ENCODE peak calls at places on chromosomes 7 and 10, in ten cellular contexts. L is cardiac muscle cell, J is neural progenitor cell, H is BJ, P is transverse colon, K is mammary epithelial cell, D is H7, Y is thoracic aorta, Z is hepatocyte, A is AG04450. C is an unnamed sample. For H3K27me3, the result is how much of the 10 kb centered on the place peaks cover.

GRCh38 chr7:137354361-137354760 is 10.8 kb upstream of the PTN start:
- DNase-seq in A (peak), K (no peak), L (peak), Y (no peak), D (no peak), H (no peak), J (no peak), Z (peak), P (no peak), C (peak)

GRCh38 chr7:29189743-29190201 is 4.8 kb upstream of the CHN2 start:
- DNase-seq in P (peak), L (peak), Y (no peak), K (peak), D (peak), H (no peak), A (no peak), Z (peak), J (peak), C (peak)

GRCh38 chr10:120887482-120887881 is 36.3 kb downstream of the WDR11 start:
- DNase-seq in P (no peak), L (no peak), D (no peak), A (no peak), H (no peak), Y (no peak), J (no peak), Z (no peak), K (no peak), C (no peak)

GRCh38 chr7:74479961-74480829 is 26.5 kb downstream of the GTF2IRD1 start:
- DNase-seq in K (peak), J (peak), Y (peak), H (peak), L (peak), P (peak), A (peak), Z (peak), D (peak), C (peak)

GRCh38 chr10:49187044-49187484 is 1.1 kb downstream of the TMEM273 start:
- DNase-seq in P (no peak), L (no peak), H (no peak), J (no peak), A (no peak), D (no peak), K (no peak), Y (no peak), Z (no peak), C (no peak)

GRCh38 chr10:62153191-62153590 is 115.5 kb downstream of the RTKN2 start:
- DNase-seq in Z (no peak), L (peak), H (peak), K (peak), P (no peak), Y (no peak), D (no peak), J (no peak), A (peak), C (no peak)

GRCh38 chr7:112370436-112370835 is 79.8 kb upstream of the IFRD1 start:
- DNase-seq in H (no peak), J (no peak), P (peak), Y (no peak), A (no peak), Z (no peak), L (peak), K (peak), D (no peak), C (no peak)

GRCh38 chr7:158759245-158759614 is 54.6 kb upstream of the NCAPG2 start:
- DNase-seq in D (no peak), Z (no peak), H (no peak), K (no peak), P (no peak), J (no peak), A (no peak), L (no peak), Y (no peak), C (no peak)

GRCh38 chr7:70178787-70179186 is 580.5 kb downstream of the AUTS2 start:
- DNase-seq in L (no peak), Z (peak), D (no peak), Y (no peak), J (no peak), K (peak), H (no peak), P (peak), A (no peak), C (no peak)

GRCh38 chr7:101618916-101619315 is 10.2 kb downstream of the MYL10 start:
- DNase-seq in A (no peak), Z (no peak), Y (no peak), D (peak), K (no peak), J (no peak), L (no peak), H (peak), P (no peak), C (no peak)

GRCh38 chr7:129468087-129468486 is 33.9 kb downstream of the STRIP2 start:
- DNase-seq in L (peak), H (peak), Y (no peak), D (no peak), J (no peak), P (no peak), A (peak), Z (peak), K (peak), C (no peak)

GRCh38 chr7:17234398-17235021 is 63.9 kb upstream of the AHR start:
- DNase-seq in Y (no peak), L (peak), H (peak), J (no peak), A (peak), Z (peak), P (peak), D (no peak), K (peak), C (no peak)

GRCh38 chr7:112926018-112926417 is 135.8 kb upstream of the TMEM168 start:
- DNase-seq in J (no peak), Z (no peak), Y (no peak), K (no peak), L (no peak), H (no peak), D (no peak), A (no peak), P (no peak), C (no peak)

GRCh38 chr10:12130237-12130872 is 878 bp downstream of the SEC61A2 start:
- DNase-seq in K (peak), J (peak), L (peak), H (no peak), A (peak), P (peak), Z (peak), Y (no peak), D (peak), C (peak)

GRCh38 chr10:109924947-109925620 is 1.8 kb upstream of the XPNPEP1 start:
- DNase-seq in K (no peak), H (no peak), A (no peak), L (no peak), D (peak), Z (no peak), J (no peak), Y (no peak), P (no peak), C (no peak)

GRCh38 chr7:129698516-129699418 is 87.2 kb downstream of the NRF1 start:
- DNase-seq in K (peak), A (no peak), P (no peak), Z (no peak), Y (no peak), H (no peak), J (no peak), D (peak), L (no peak), C (no peak)

GRCh38 chr7:41501466-41501865 is 201.4 kb downstream of the INHBA start:
- DNase-seq in H (no peak), J (no peak), A (no peak), D (no peak), Y (no peak), P (no peak), Z (no peak), L (no peak), K (no peak), C (no peak)

GRCh38 chr7:34091330-34091917 is 186.1 kb downstream of the BMPER start:
- DNase-seq in D (peak), K (peak), A (peak), P (peak), H (no peak), Z (peak), J (peak), Y (no peak), L (peak), C (no peak)

DNA sequence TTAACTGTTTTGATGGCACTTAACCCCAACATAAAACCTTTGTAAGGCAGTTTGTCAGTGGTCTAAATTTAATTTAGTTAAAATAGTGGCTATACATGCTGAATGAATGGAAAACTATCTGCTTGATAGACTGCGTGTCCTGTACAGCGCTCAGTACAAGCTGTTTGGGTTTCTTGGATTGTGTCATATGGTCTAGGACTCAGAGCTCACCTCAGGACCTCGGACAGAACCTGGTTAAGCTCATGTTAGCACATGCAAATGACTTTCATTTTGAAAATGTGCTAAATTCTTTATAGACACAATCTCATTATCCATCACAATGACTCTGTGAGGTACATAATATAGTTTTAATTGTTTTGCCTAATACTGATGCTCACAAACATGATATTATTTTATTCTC is 55.7 kb upstream of the RELN start:
- DNase-seq in A (no peak), L (peak), J (no peak), K (no peak), Z (no peak), H (no peak), D (no peak), P (no peak), Y (no peak), C (no peak)
- H3K27me3 ChIP-seq in A (under half), L (under half), J (under half), K (under half), Z (under half), H (under half), D (under half), P (under half), Y (under half), C (under half)

DNA sequence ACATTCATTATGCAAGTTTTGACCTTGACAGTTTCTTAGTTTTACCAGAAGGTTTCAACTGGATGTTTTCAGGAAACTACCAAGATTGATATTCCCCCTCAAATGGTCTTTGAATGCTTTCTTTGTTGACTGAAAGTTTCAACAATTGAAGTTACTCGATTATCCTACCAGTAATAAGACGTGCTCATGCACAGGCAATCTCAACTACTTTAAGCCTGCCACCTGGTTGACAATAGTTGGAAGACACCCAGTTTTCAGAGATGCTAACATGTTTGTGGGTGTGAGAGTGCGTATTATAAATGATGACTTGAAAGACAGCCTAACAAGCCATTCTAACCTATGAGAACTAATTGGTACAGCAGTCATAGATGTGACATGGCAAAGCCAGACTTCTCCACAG is 73.4 kb upstream of the ITPRID1 start:
- DNase-seq in K (no peak), L (no peak), A (no peak), Y (no peak), J (no peak), P (no peak), Z (no peak), H (no peak), D (no peak), C (no peak)
- H3K27me3 ChIP-seq in K (under half), L (under half), A (under half), Y (under half), J (under half), P (under half), Z (under half), H (under half), D (under half), C (under half)

GRCh38 chr7:1645071-1646015 is 24.7 kb upstream of the ELFN1 start:
- DNase-seq in P (no peak), L (no peak), Z (no peak), A (no peak), H (no peak), D (peak), Y (no peak), J (no peak), K (no peak), C (no peak)
- H3K27me3 ChIP-seq in P (under half), L (under half), Z (under half), A (under half), H (under half), D (under half), Y (under half), J (under half), K (under half), C (under half)

DNA sequence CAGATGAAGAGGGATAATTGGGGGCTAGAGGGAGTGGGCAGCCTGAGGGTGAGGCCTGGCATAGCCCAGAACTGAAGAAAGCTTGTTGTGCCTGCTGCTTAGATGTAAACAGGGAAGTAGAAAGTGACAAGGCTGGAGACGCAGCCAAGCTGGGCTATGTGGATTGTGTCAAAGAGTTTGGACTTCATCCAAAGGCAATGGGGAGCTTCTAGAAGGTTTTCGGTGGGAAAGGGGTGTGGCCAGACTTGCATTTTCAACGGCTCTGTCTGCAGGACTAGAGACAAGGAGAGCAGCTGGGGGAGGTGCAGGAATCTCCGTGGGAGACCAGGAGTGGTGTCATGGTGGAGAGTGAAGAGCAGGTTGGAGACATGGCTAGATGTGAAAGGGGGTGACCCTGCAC is 48.8 kb downstream of the GOLGA7B start:
- DNase-seq in H (no peak), P (no peak), L (peak), D (no peak), Y (no peak), K (no peak), Z (peak), A (no peak), J (no peak), C (no peak)
- H3K27me3 ChIP-seq in H (under half), P (under half), L (under half), D (under half), Y (under half), K (under half), Z (under half), A (under half), J (under half), C (under half)

GRCh38 chr7:21383833-21384220 is 44.1 kb upstream of the SP4 start:
- DNase-seq in K (no peak), H (no peak), Y (no peak), D (no peak), A (no peak), J (no peak), L (no peak), Z (no peak), P (no peak), C (no peak)
- H3K27me3 ChIP-seq in K (under half), H (under half), Y (under half), D (under half), A (under half), J (under half), L (under half), Z (under half), P (under half), C (under half)

C was measured in dorsolateral prefrontal cortex.